ENCODE peak calls at places on chromosomes 12 and 14, in ten cellular contexts. One of them, this sample, is unnamed.

GRCh38 chr12:105279460-105280056 is 43.6 kb upstream of the APPL2 start:
- DNase-seq in NCI-H1048: no peak
- DNase-seq in fibroblast of gingiva: peak; percentile 23
- DNase-seq in naive thymus-derived CD4-positive, alpha-beta T cell: peak; percentile 30
- DNase-seq in A673: peak; percentile 62
- DNase-seq in NCI-H774: peak; percentile 32
- DNase-seq in Ammon's horn: peak; percentile 23
- DNase-seq in GM23338: peak; percentile 76
- DNase-seq in LNCaP clone FGC: no peak
- DNase-seq in EL: peak; percentile 37
- DNase-seq in this sample: peak; percentile 48

GRCh38 chr14:54562334-54562733 is 4.6 kb upstream of the SAMD4A start:
- DNase-seq in LNCaP clone FGC: no peak
- DNase-seq in fibroblast of gingiva: no peak
- DNase-seq in NCI-H1048: no peak
- DNase-seq in A673: no peak
- DNase-seq in naive thymus-derived CD4-positive, alpha-beta T cell: no peak
- DNase-seq in EL: peak; percentile 79
- DNase-seq in NCI-H774: no peak
- DNase-seq in Ammon's horn: no peak
- DNase-seq in GM23338: no peak
- DNase-seq in this sample: no peak

GRCh38 chr12:83827193-83827592 is 1085.4 kb downstream of the SLC6A15 start:
- DNase-seq in GM23338: no peak
- DNase-seq in A673: no peak
- DNase-seq in Ammon's horn: peak; percentile 26
- DNase-seq in fibroblast of gingiva: no peak
- DNase-seq in EL: no peak
- DNase-seq in NCI-H1048: no peak
- DNase-seq in naive thymus-derived CD4-positive, alpha-beta T cell: no peak
- DNase-seq in LNCaP clone FGC: no peak
- DNase-seq in NCI-H774: no peak
- DNase-seq in this sample: no peak

GRCh38 chr12:57095440-57095839 is 6.5 kb downstream of the NAB2 start:
- DNase-seq in GM23338: no peak
- DNase-seq in fibroblast of gingiva: no peak
- DNase-seq in NCI-H1048: no peak
- DNase-seq in A673: no peak
- DNase-seq in NCI-H774: no peak
- DNase-seq in EL: no peak
- DNase-seq in LNCaP clone FGC: no peak
- DNase-seq in naive thymus-derived CD4-positive, alpha-beta T cell: no peak
- DNase-seq in Ammon's horn: no peak
- DNase-seq in this sample: no peak

GRCh38 chr14:73789996-73790581 is 61.5 kb upstream of the PTGR2 start:
- DNase-seq in LNCaP clone FGC: no peak
- DNase-seq in EL: peak; percentile 96
- DNase-seq in A673: no peak
- DNase-seq in naive thymus-derived CD4-positive, alpha-beta T cell: no peak
- DNase-seq in Ammon's horn: peak; percentile 93
- DNase-seq in NCI-H774: no peak
- DNase-seq in NCI-H1048: no peak
- DNase-seq in GM23338: no peak
- DNase-seq in fibroblast of gingiva: peak; percentile 96
- DNase-seq in this sample: no peak

GRCh38 chr14:85463512-85463911 is 66.4 kb upstream of the FLRT2 start:
- DNase-seq in fibroblast of gingiva: no peak
- DNase-seq in A673: no peak
- DNase-seq in naive thymus-derived CD4-positive, alpha-beta T cell: no peak
- DNase-seq in LNCaP clone FGC: no peak
- DNase-seq in GM23338: peak; percentile 44
- DNase-seq in NCI-H774: no peak
- DNase-seq in Ammon's horn: no peak
- DNase-seq in EL: no peak
- DNase-seq in NCI-H1048: no peak
- DNase-seq in this sample: no peak

GRCh38 chr12:4118017-4118510 is 155.5 kb upstream of the CCND2 start:
- DNase-seq in fibroblast of gingiva: no peak
- DNase-seq in A673: no peak
- DNase-seq in EL: peak; percentile 75
- DNase-seq in LNCaP clone FGC: peak; percentile 18
- DNase-seq in NCI-H774: no peak
- DNase-seq in GM23338: no peak
- DNase-seq in Ammon's horn: peak; percentile 75
- DNase-seq in NCI-H1048: no peak
- DNase-seq in naive thymus-derived CD4-positive, alpha-beta T cell: peak; percentile 20
- DNase-seq in this sample: no peak

GRCh38 chr12:52139579-52140062 is 52.2 kb downstream of the KRT80 start:
- DNase-seq in fibroblast of gingiva: peak; percentile 34
- DNase-seq in naive thymus-derived CD4-positive, alpha-beta T cell: peak; percentile 39
- DNase-seq in NCI-H774: peak; percentile 77
- DNase-seq in GM23338: peak; percentile 86
- DNase-seq in Ammon's horn: no peak
- DNase-seq in A673: no peak
- DNase-seq in EL: no peak
- DNase-seq in NCI-H1048: no peak
- DNase-seq in LNCaP clone FGC: no peak
- DNase-seq in this sample: peak; percentile 73

GRCh38 chr12:79645235-79645630 is 45.5 kb downstream of the PAWR start:
- DNase-seq in NCI-H1048: no peak
- DNase-seq in Ammon's horn: no peak
- DNase-seq in GM23338: no peak
- DNase-seq in NCI-H774: no peak
- DNase-seq in A673: no peak
- DNase-seq in naive thymus-derived CD4-positive, alpha-beta T cell: no peak
- DNase-seq in fibroblast of gingiva: no peak
- DNase-seq in EL: no peak
- DNase-seq in LNCaP clone FGC: no peak
- DNase-seq in this sample: no peak

GRCh38 chr12:92537235-92537960 is 165.4 kb upstream of the PLEKHG7 start:
- DNase-seq in Ammon's horn: no peak
- DNase-seq in naive thymus-derived CD4-positive, alpha-beta T cell: no peak
- DNase-seq in GM23338: peak; percentile 17
- DNase-seq in NCI-H774: no peak
- DNase-seq in NCI-H1048: no peak
- DNase-seq in LNCaP clone FGC: no peak
- DNase-seq in A673: no peak
- DNase-seq in fibroblast of gingiva: peak; percentile 7
- DNase-seq in EL: no peak
- DNase-seq in this sample: no peak

GRCh38 chr14:105316968-105317498 is 2.5 kb downstream of the PACS2 start:
- DNase-seq in A673: no peak
- DNase-seq in Ammon's horn: no peak
- DNase-seq in naive thymus-derived CD4-positive, alpha-beta T cell: no peak
- DNase-seq in NCI-H774: no peak
- DNase-seq in EL: no peak
- DNase-seq in LNCaP clone FGC: no peak
- DNase-seq in NCI-H1048: no peak
- DNase-seq in GM23338: no peak
- DNase-seq in fibroblast of gingiva: no peak
- DNase-seq in this sample: no peak

GRCh38 chr12:97164936-97165335 is 257.9 kb downstream of the NEDD1 start:
- DNase-seq in A673: no peak
- DNase-seq in NCI-H1048: no peak
- DNase-seq in fibroblast of gingiva: no peak
- DNase-seq in EL: no peak
- DNase-seq in Ammon's horn: no peak
- DNase-seq in GM23338: no peak
- DNase-seq in LNCaP clone FGC: no peak
- DNase-seq in NCI-H774: no peak
- DNase-seq in naive thymus-derived CD4-positive, alpha-beta T cell: no peak
- DNase-seq in this sample: no peak

GRCh38 chr14:65502676-65503124 is 90.2 kb downstream of the FUT8 start:
- DNase-seq in LNCaP clone FGC: no peak
- DNase-seq in fibroblast of gingiva: peak; percentile 29
- DNase-seq in Ammon's horn: no peak
- DNase-seq in NCI-H1048: no peak
- DNase-seq in GM23338: no peak
- DNase-seq in NCI-H774: no peak
- DNase-seq in EL: peak; percentile 76
- DNase-seq in naive thymus-derived CD4-positive, alpha-beta T cell: no peak
- DNase-seq in A673: no peak
- DNase-seq in this sample: no peak

GRCh38 chr12:87413784-87414183 is 615.4 kb downstream of the C12orf50 start:
- DNase-seq in GM23338: no peak
- DNase-seq in EL: peak; percentile 24
- DNase-seq in Ammon's horn: no peak
- DNase-seq in naive thymus-derived CD4-positive, alpha-beta T cell: no peak
- DNase-seq in fibroblast of gingiva: no peak
- DNase-seq in NCI-H774: no peak
- DNase-seq in NCI-H1048: no peak
- DNase-seq in A673: peak; percentile 58
- DNase-seq in LNCaP clone FGC: no peak
- DNase-seq in this sample: no peak

GRCh38 chr12:57864811-57865751 is 18.6 kb upstream of the CTDSP2 start:
- DNase-seq in fibroblast of gingiva: peak; percentile 89
- DNase-seq in NCI-H774: peak; percentile 61
- DNase-seq in GM23338: peak; percentile 83
- DNase-seq in NCI-H1048: no peak
- DNase-seq in A673: peak; percentile 78
- DNase-seq in EL: peak; percentile 84
- DNase-seq in naive thymus-derived CD4-positive, alpha-beta T cell: peak; percentile 36
- DNase-seq in Ammon's horn: peak; percentile 59
- DNase-seq in LNCaP clone FGC: no peak
- DNase-seq in this sample: peak; percentile 80

GRCh38 chr14:103711516-103712431 is 3.5 kb downstream of the XRCC3 start:
- DNase-seq in A673: peak; percentile 58
- DNase-seq in Ammon's horn: no peak
- DNase-seq in NCI-H1048: no peak
- DNase-seq in fibroblast of gingiva: peak; percentile 78
- DNase-seq in LNCaP clone FGC: no peak
- DNase-seq in naive thymus-derived CD4-positive, alpha-beta T cell: no peak
- DNase-seq in GM23338: no peak
- DNase-seq in EL: no peak
- DNase-seq in NCI-H774: no peak
- DNase-seq in this sample: no peak